ENCODE peak calls at places on chromosomes 2 and 18, in six cellular contexts. Z, E, K, C, J and D are unnamed samples.

GRCh38 chr2:239110595-239111048 is 262.7 kb downstream of the TWIST2 start:
- DNase-seq in Z (no peak), E (no peak), K (no peak), J (no peak), C (no peak), D (no peak)

GRCh38 chr2:182359027-182360011 is 67.5 kb downstream of the PDE1A start:
- DNase-seq in J (no peak), C (no peak), K (no peak), E (no peak), Z (peak), D (no peak)

GRCh38 chr2:71154798-71155197 is 24.4 kb downstream of the MPHOSPH10 start:
- DNase-seq in E (no peak), Z (no peak), C (no peak), K (no peak), J (no peak), D (no peak)

GRCh38 chr18:55751476-55751875 is 163.5 kb upstream of the TCF4 start:
- DNase-seq in Z (no peak), C (no peak), E (no peak), K (no peak), J (no peak), D (no peak)

GRCh38 chr2:133322909-133323308 is 245.4 kb downstream of the NCKAP5 start:
- DNase-seq in C (no peak), K (no peak), E (no peak), J (no peak), Z (no peak), D (no peak)

GRCh38 chr2:148007219-148007900 is 13.2 kb downstream of the ORC4 start:
- DNase-seq in Z (no peak), K (no peak), C (no peak), J (no peak), E (no peak), D (no peak)

GRCh38 chr18:22250591-22250996 is 81.2 kb downstream of the GATA6 start:
- DNase-seq in K (no peak), Z (peak), E (no peak), C (no peak), J (no peak), D (no peak)

GRCh38 chr2:238684362-238685326 is 163.2 kb upstream of the TWIST2 start:
- DNase-seq in C (no peak), Z (peak), E (no peak), K (no peak), J (no peak), D (peak)

GRCh38 chr2:149984311-149984710 is 396.7 kb upstream of the MMADHC start:
- DNase-seq in K (no peak), E (no peak), C (no peak), Z (no peak), J (no peak), D (no peak)

GRCh38 chr2:84874381-84875212 is 6.3 kb downstream of the TRABD2A start:
- DNase-seq in K (no peak), Z (peak), E (no peak), C (no peak), J (no peak), D (no peak)

GRCh38 chr2:157107877-157108276 is 149.6 kb upstream of the GALNT5 start:
- DNase-seq in J (no peak), E (peak), Z (peak), C (no peak), K (no peak), D (no peak)

GRCh38 chr2:23545811-23546210 is 160.8 kb downstream of the KLHL29 start:
- DNase-seq in K (no peak), J (no peak), E (no peak), C (no peak), Z (no peak), D (no peak)

GRCh38 chr2:29420484-29420883 is 305.3 kb downstream of the CLIP4 start:
- DNase-seq in Z (no peak), K (no peak), C (no peak), E (no peak), J (no peak), D (no peak)

GRCh38 chr2:120741514-120742448 is 6.1 kb downstream of the GLI2 start:
- DNase-seq in E (no peak), Z (no peak), K (no peak), J (no peak), C (no peak), D (no peak)

GRCh38 chr2:128643221-128644065 is 324.8 kb upstream of the HS6ST1 start:
- DNase-seq in J (no peak), Z (no peak), K (no peak), E (no peak), C (no peak), D (no peak)

GRCh38 chr18:811192-812122 is 585 bp downstream of the YES1 start:
- DNase-seq in E (no peak), C (peak), K (peak), Z (peak), J (no peak), D (no peak)

GRCh38 chr2:240368746-240369724 is 66.4 kb upstream of the GPC1 start:
- DNase-seq in K (no peak), Z (no peak), E (peak), J (no peak), C (peak), D (peak)

GRCh38 chr2:174593574-174594203 is 3.9 kb downstream of the WIPF1 start:
- DNase-seq in J (no peak), Z (peak), K (no peak), C (peak), E (no peak), D (no peak)

GRCh38 chr2:42569883-42570282 is 1.5 kb downstream of the MTA3 start:
- DNase-seq in Z (no peak), E (no peak), C (no peak), J (no peak), K (no peak), D (no peak)

GRCh38 chr2:224518806-224519580 is 66.2 kb downstream of the CUL3 start:
- DNase-seq in J (no peak), K (no peak), Z (peak), C (no peak), E (no peak), D (no peak)

GRCh38 chr18:9612215-9612830 is 2.0 kb downstream of the PPP4R1 start:
- DNase-seq in C (peak), J (no peak), E (peak), K (no peak), Z (peak), D (peak)

GRCh38 chr18:51321696-51322095 is 124.2 kb upstream of the MEX3C start:
- DNase-seq in J (no peak), K (no peak), Z (peak), C (no peak), E (no peak), D (no peak)

GRCh38 chr18:30743033-30743432 is 299.5 kb downstream of the DSC3 start:
- DNase-seq in C (no peak), Z (no peak), J (no peak), E (no peak), K (no peak), D (no peak)

GRCh38 chr18:36352384-36352783 is 54.9 kb downstream of the FHOD3 start:
- DNase-seq in C (no peak), K (no peak), J (no peak), Z (peak), E (no peak), D (no peak)

GRCh38 chr2:237184192-237184922 is 98.7 kb downstream of the COPS8 start:
- DNase-seq in K (no peak), Z (peak), E (no peak), C (no peak), J (no peak), D (no peak)

GRCh38 chr2:213119061-213119809 is 32.2 kb downstream of the IKZF2 start:
- DNase-seq in E (no peak), J (no peak), K (no peak), C (no peak), Z (peak), D (no peak)

GRCh38 chr2:99376254-99376864 is 39.2 kb downstream of the EIF5B start:
- DNase-seq in C (no peak), J (no peak), K (no peak), Z (no peak), E (no peak), D (no peak)

GRCh38 chr18:23883277-23883790 is 131.2 kb upstream of the TTC39C start:
- DNase-seq in E (no peak), K (no peak), C (no peak), J (no peak), Z (no peak), D (peak)

GRCh38 chr2:7780345-7780744 is 863.1 kb downstream of the RNF144A start:
- DNase-seq in Z (no peak), E (no peak), K (no peak), J (no peak), C (no peak), D (no peak)

GRCh38 chr2:188969236-188970032 is 4.7 kb upstream of the COL3A1 start:
- DNase-seq in Z (peak), K (no peak), C (no peak), J (no peak), E (no peak), D (no peak)

GRCh38 chr2:68809324-68810240 is 61.6 kb downstream of the BMP10 start:
- DNase-seq in K (no peak), E (no peak), Z (no peak), C (no peak), J (no peak), D (no peak)

GRCh38 chr2:149561309-149561926 is 26.2 kb downstream of the MMADHC start:
- DNase-seq in C (no peak), K (peak), E (no peak), Z (no peak), J (no peak), D (no peak)